ENCODE peak calls at places on chromosome 18, in eight cellular contexts. One of them, this sample, is unnamed.

GRCh38 chr18:67108894-67109293 is 407.6 kb downstream of the DSEL start:
- DNase-seq in K562: no peak
- DNase-seq in OCI-LY7: no peak
- DNase-seq in bronchial epithelial cell: no peak
- DNase-seq in neural progenitor cell: no peak
- DNase-seq in adrenal gland: no peak
- DNase-seq in left lung: no peak
- DNase-seq in upper lobe of right lung: no peak
- DNase-seq in this sample: no peak

GRCh38 chr18:32730620-32731021 is 42.2 kb downstream of the KLHL14 start:
- DNase-seq in left lung: no peak
- DNase-seq in upper lobe of right lung: no peak
- DNase-seq in K562: no peak
- DNase-seq in neural progenitor cell: no peak
- DNase-seq in OCI-LY7: peak
- DNase-seq in adrenal gland: no peak
- DNase-seq in bronchial epithelial cell: peak
- DNase-seq in this sample: no peak

GRCh38 chr18:31723998-31724711 is 36.5 kb downstream of the SLC25A52 start:
- DNase-seq in upper lobe of right lung: peak
- DNase-seq in bronchial epithelial cell: no peak
- DNase-seq in K562: no peak
- DNase-seq in adrenal gland: peak
- DNase-seq in OCI-LY7: no peak
- DNase-seq in left lung: peak
- DNase-seq in neural progenitor cell: no peak
- DNase-seq in this sample: no peak

GRCh38 chr18:61326407-61326806 is 6.8 kb upstream of the CDH20 start:
- DNase-seq in upper lobe of right lung: no peak
- DNase-seq in adrenal gland: no peak
- DNase-seq in K562: no peak
- DNase-seq in bronchial epithelial cell: no peak
- DNase-seq in OCI-LY7: no peak
- DNase-seq in neural progenitor cell: no peak
- DNase-seq in left lung: no peak
- DNase-seq in this sample: no peak

GRCh38 chr18:77025831-77026363 is 106.7 kb downstream of the MBP start:
- DNase-seq in OCI-LY7: no peak
- DNase-seq in upper lobe of right lung: no peak
- DNase-seq in left lung: no peak
- DNase-seq in neural progenitor cell: no peak
- DNase-seq in K562: no peak
- DNase-seq in adrenal gland: no peak
- DNase-seq in bronchial epithelial cell: no peak
- DNase-seq in this sample: no peak

GRCh38 chr18:71844810-71845209 is 699.3 kb downstream of the CBLN2 start:
- DNase-seq in neural progenitor cell: no peak
- DNase-seq in adrenal gland: no peak
- DNase-seq in left lung: no peak
- DNase-seq in bronchial epithelial cell: no peak
- DNase-seq in K562: no peak
- DNase-seq in OCI-LY7: no peak
- DNase-seq in upper lobe of right lung: no peak
- DNase-seq in this sample: no peak

GRCh38 chr18:48543228-48543627 is 4.4 kb downstream of the CTIF start:
- DNase-seq in neural progenitor cell: peak
- DNase-seq in K562: peak
- DNase-seq in OCI-LY7: no peak
- DNase-seq in adrenal gland: peak
- DNase-seq in bronchial epithelial cell: no peak
- DNase-seq in upper lobe of right lung: no peak
- DNase-seq in left lung: no peak
- DNase-seq in this sample: no peak

GRCh38 chr18:48605408-48605845 is 66.6 kb downstream of the CTIF start:
- DNase-seq in OCI-LY7: peak
- DNase-seq in adrenal gland: no peak
- DNase-seq in left lung: no peak
- DNase-seq in bronchial epithelial cell: no peak
- DNase-seq in upper lobe of right lung: no peak
- DNase-seq in neural progenitor cell: peak
- DNase-seq in K562: peak
- DNase-seq in this sample: no peak

GRCh38 chr18:46843372-46843771 is 73.9 kb downstream of the PIAS2 start:
- DNase-seq in bronchial epithelial cell: no peak
- DNase-seq in K562: no peak
- DNase-seq in adrenal gland: no peak
- DNase-seq in upper lobe of right lung: no peak
- DNase-seq in left lung: no peak
- DNase-seq in neural progenitor cell: no peak
- DNase-seq in OCI-LY7: no peak
- DNase-seq in this sample: no peak

DNA sequence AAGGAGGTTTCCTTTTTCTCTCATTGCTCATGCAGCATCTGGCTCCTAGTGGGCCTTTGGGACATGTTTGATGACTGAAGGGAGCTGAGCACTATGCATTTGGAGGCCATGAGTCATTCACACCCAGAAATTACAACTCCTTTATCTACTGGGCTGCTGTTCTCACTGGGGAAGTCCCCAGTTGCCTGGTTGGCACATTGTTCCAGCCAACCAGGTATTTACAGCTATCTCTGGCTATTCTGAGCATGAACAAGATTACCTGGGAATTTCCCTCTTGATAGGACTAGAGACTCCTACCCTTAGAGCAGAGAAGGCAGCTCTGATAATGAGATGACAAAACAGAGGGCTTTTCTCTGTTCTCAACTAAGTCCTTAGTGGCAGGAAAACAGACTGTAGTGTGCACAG is 206.5 kb downstream of the SETBP1 start:
- DNase-seq in bronchial epithelial cell: peak
- DNase-seq in neural progenitor cell: no peak
- DNase-seq in left lung: no peak
- DNase-seq in upper lobe of right lung: no peak
- DNase-seq in K562: no peak
- DNase-seq in adrenal gland: no peak
- DNase-seq in OCI-LY7: no peak
- DNase-seq in this sample: no peak
- TF ChIP-seq CTCF in bronchial epithelial cell: no peak
- TF ChIP-seq CTCF in neural progenitor cell: no peak
- TF ChIP-seq CTCF in left lung: no peak
- TF ChIP-seq CTCF in upper lobe of right lung: no peak
- TF ChIP-seq CTCF in K562: no peak
- TF ChIP-seq CTCF in adrenal gland: no peak
- TF ChIP-seq CTCF in OCI-LY7: no peak
- TF ChIP-seq CTCF in this sample: no peak

GRCh38 chr18:23641143-23641720 is 21.5 kb downstream of the ANKRD29 start:
- DNase-seq in K562: no peak
- DNase-seq in adrenal gland: no peak
- DNase-seq in neural progenitor cell: no peak
- DNase-seq in upper lobe of right lung: no peak
- DNase-seq in OCI-LY7: no peak
- DNase-seq in left lung: no peak
- DNase-seq in bronchial epithelial cell: no peak
- DNase-seq in this sample: no peak

GRCh38 chr18:23641937-23642666 is 20.6 kb downstream of the ANKRD29 start:
- DNase-seq in neural progenitor cell: no peak
- DNase-seq in K562: no peak
- DNase-seq in adrenal gland: no peak
- DNase-seq in bronchial epithelial cell: no peak
- DNase-seq in left lung: no peak
- DNase-seq in upper lobe of right lung: no peak
- DNase-seq in OCI-LY7: no peak
- DNase-seq in this sample: no peak

GRCh38 chr18:23643815-23644214 is 18.9 kb downstream of the ANKRD29 start:
- DNase-seq in neural progenitor cell: no peak
- DNase-seq in upper lobe of right lung: no peak
- DNase-seq in adrenal gland: no peak
- DNase-seq in OCI-LY7: no peak
- DNase-seq in bronchial epithelial cell: no peak
- DNase-seq in K562: no peak
- DNase-seq in left lung: no peak
- DNase-seq in this sample: no peak

GRCh38 chr18:23636041-23636399 is 26.7 kb downstream of the ANKRD29 start:
- DNase-seq in adrenal gland: no peak
- DNase-seq in bronchial epithelial cell: no peak
- DNase-seq in OCI-LY7: no peak
- DNase-seq in neural progenitor cell: no peak
- DNase-seq in K562: no peak
- DNase-seq in upper lobe of right lung: no peak
- DNase-seq in left lung: no peak
- DNase-seq in this sample: no peak

DNA sequence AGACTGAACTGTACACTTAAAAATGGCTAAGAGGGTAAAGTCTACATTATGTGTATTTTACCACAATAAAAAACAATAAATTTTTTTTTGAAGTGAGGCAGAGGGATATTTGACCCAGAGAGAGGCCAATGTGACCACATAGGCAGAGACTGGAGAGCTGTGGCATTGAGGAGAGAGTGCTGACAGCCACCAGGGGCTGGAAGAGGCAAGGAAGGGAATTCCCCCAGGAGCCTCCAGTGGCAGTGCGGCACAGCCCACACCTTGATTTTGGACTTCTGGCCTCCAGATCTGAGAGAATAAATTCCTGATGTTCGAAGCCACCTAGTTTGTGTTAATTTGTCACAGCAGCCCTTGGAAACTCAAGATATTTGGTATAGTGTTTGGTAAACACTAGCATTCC is 22.7 kb downstream of the ANKRD29 start:
- DNase-seq in K562: no peak
- DNase-seq in left lung: no peak
- DNase-seq in neural progenitor cell: no peak
- DNase-seq in adrenal gland: no peak
- DNase-seq in upper lobe of right lung: no peak
- DNase-seq in OCI-LY7: no peak
- DNase-seq in bronchial epithelial cell: no peak
- DNase-seq in this sample: no peak
- TF ChIP-seq CTCF in K562: no peak
- TF ChIP-seq CTCF in left lung: no peak
- TF ChIP-seq CTCF in neural progenitor cell: no peak
- TF ChIP-seq CTCF in adrenal gland: no peak
- TF ChIP-seq CTCF in upper lobe of right lung: no peak
- TF ChIP-seq CTCF in OCI-LY7: no peak
- TF ChIP-seq CTCF in bronchial epithelial cell: peak
- TF ChIP-seq CTCF in this sample: no peak

GRCh38 chr18:12423820-12424219 is 16.1 kb downstream of the PRELID3A start:
- DNase-seq in K562: no peak
- DNase-seq in upper lobe of right lung: peak
- DNase-seq in OCI-LY7: no peak
- DNase-seq in adrenal gland: no peak
- DNase-seq in left lung: no peak
- DNase-seq in bronchial epithelial cell: no peak
- DNase-seq in neural progenitor cell: no peak
- DNase-seq in this sample: no peak

GRCh38 chr18:12422936-12423335 is 15.2 kb downstream of the PRELID3A start:
- DNase-seq in left lung: no peak
- DNase-seq in neural progenitor cell: peak
- DNase-seq in K562: no peak
- DNase-seq in OCI-LY7: peak
- DNase-seq in adrenal gland: no peak
- DNase-seq in bronchial epithelial cell: no peak
- DNase-seq in upper lobe of right lung: peak
- DNase-seq in this sample: no peak

GRCh38 chr18:12423393-12423792 is 15.7 kb downstream of the PRELID3A start:
- DNase-seq in OCI-LY7: no peak
- DNase-seq in upper lobe of right lung: peak
- DNase-seq in bronchial epithelial cell: no peak
- DNase-seq in left lung: peak
- DNase-seq in K562: no peak
- DNase-seq in adrenal gland: no peak
- DNase-seq in neural progenitor cell: no peak
- DNase-seq in this sample: no peak

GRCh38 chr18:12420831-12421421 is 13.2 kb downstream of the PRELID3A start:
- DNase-seq in K562: no peak
- DNase-seq in OCI-LY7: peak
- DNase-seq in upper lobe of right lung: no peak
- DNase-seq in left lung: no peak
- DNase-seq in adrenal gland: no peak
- DNase-seq in bronchial epithelial cell: no peak
- DNase-seq in neural progenitor cell: peak
- DNase-seq in this sample: peak

GRCh38 chr18:12421732-12422131 is 14.0 kb downstream of the PRELID3A start:
- DNase-seq in adrenal gland: no peak
- DNase-seq in left lung: no peak
- DNase-seq in neural progenitor cell: peak
- DNase-seq in K562: no peak
- DNase-seq in upper lobe of right lung: no peak
- DNase-seq in bronchial epithelial cell: no peak
- DNase-seq in OCI-LY7: peak
- DNase-seq in this sample: no peak
- TF ChIP-seq CTCF in adrenal gland: no peak
- TF ChIP-seq CTCF in left lung: no peak
- TF ChIP-seq CTCF in neural progenitor cell: no peak
- TF ChIP-seq CTCF in K562: no peak
- TF ChIP-seq CTCF in upper lobe of right lung: no peak
- TF ChIP-seq CTCF in bronchial epithelial cell: no peak
- TF ChIP-seq CTCF in OCI-LY7: peak
- TF ChIP-seq CTCF in this sample: no peak

DNA sequence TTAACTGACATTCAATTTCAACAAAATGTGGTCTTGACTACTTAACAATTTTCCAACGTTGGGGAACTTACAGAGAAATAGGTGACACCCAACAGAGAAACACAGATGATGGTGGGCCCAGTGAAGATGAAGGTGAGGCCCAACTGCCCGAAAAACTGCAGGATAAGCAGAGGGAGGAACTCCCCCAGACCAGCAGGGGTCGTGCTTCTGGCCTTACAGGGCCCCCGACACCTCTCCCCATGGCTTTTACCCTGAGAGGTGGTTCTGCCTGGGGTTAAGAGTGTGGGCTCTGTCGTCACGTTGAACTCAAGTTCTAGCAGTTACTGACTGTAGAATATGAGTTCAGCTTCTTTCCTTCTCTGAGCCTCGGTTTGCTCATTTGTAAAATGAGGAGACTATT is 119.5 kb upstream of the SMIM21 start:
- DNase-seq in neural progenitor cell: no peak
- DNase-seq in K562: peak
- DNase-seq in adrenal gland: no peak
- DNase-seq in OCI-LY7: no peak
- DNase-seq in upper lobe of right lung: no peak
- DNase-seq in bronchial epithelial cell: no peak
- DNase-seq in left lung: no peak
- DNase-seq in this sample: no peak
- TF ChIP-seq CTCF in neural progenitor cell: no peak
- TF ChIP-seq CTCF in K562: peak
- TF ChIP-seq CTCF in adrenal gland: no peak
- TF ChIP-seq CTCF in OCI-LY7: peak
- TF ChIP-seq CTCF in upper lobe of right lung: no peak
- TF ChIP-seq CTCF in bronchial epithelial cell: no peak
- TF ChIP-seq CTCF in left lung: no peak
- TF ChIP-seq CTCF in this sample: no peak

This sample was measured in neural crest cell.